ENCODE peak calls at places on chromosomes 4 and X, in five cellular contexts. B is right lobe of liver, D is C1 segment of cervical spinal cord, M is stomach, Y is GF-D8. L is an unnamed sample.

GRCh38 chr4:147826288-147826646 is 94.4 kb downstream of the ARHGAP10 start:
- DNase-seq in B (no peak), D (no peak), M (no peak), Y (no peak), L (no peak)

GRCh38 chr4:38310446-38311043 is 350.3 kb downstream of the PTTG2 start:
- DNase-seq in B (no peak), D (no peak), M (no peak), Y (no peak), L (no peak)

GRCh38 chrX:110315541-110315940 is 2.3 kb downstream of the AMMECR1 start:
- DNase-seq in B (no peak), D (no peak), M (no peak), Y (no peak), L (no peak)

GRCh38 chrX:102746134-102746584 is 25.6 kb downstream of the GPRASP3 start:
- DNase-seq in B (peak; percentile 57), D (no peak), M (peak; percentile 34), Y (no peak), L (peak; percentile 63)

GRCh38 chrX:130726661-130727060 is 176.3 kb downstream of the ENOX2 start:
- DNase-seq in B (no peak), D (no peak), M (no peak), Y (no peak), L (no peak)

GRCh38 chr4:6960154-6960553 is 50.5 kb downstream of the TBC1D14 start:
- DNase-seq in B (no peak), D (no peak), M (no peak), Y (no peak), L (no peak)

GRCh38 chrX:150074175-150074574 is 135.9 kb upstream of the EOLA2 start:
- DNase-seq in B (no peak), D (no peak), M (no peak), Y (no peak), L (no peak)

GRCh38 chrX:49079489-49080428 is at the start of gene WDR45:
- DNase-seq in B (peak; percentile 80), D (peak; percentile 65), M (peak; percentile 73), Y (peak; percentile 4), L (peak; percentile 79)

GRCh38 chrX:148043456-148043855 is 62.3 kb downstream of the FMR1NB start:
- DNase-seq in B (no peak), D (no peak), M (no peak), Y (no peak), L (no peak)

GRCh38 chrX:150161092-150161672 is 201.9 kb upstream of the MAMLD1 start:
- DNase-seq in B (no peak), D (no peak), M (no peak), Y (no peak), L (no peak)

GRCh38 chrX:136710324-136710951 is 62.5 kb downstream of the CD40LG start:
- DNase-seq in B (no peak), D (no peak), M (no peak), Y (no peak), L (no peak)

GRCh38 chr4:22508376-22508775 is 7.5 kb downstream of the ADGRA3 start:
- DNase-seq in B (no peak), D (no peak), M (no peak), Y (no peak), L (no peak)

GRCh38 chrX:44937606-44938005 is 64.6 kb downstream of the KDM6A start:
- DNase-seq in B (no peak), D (no peak), M (no peak), Y (no peak), L (no peak)

GRCh38 chr4:112031712-112032328 is 113.4 kb upstream of the FAM241A start:
- DNase-seq in B (no peak), D (no peak), M (no peak), Y (no peak), L (no peak)

GRCh38 chrX:9378980-9379696 is 85.7 kb upstream of the TBL1X start:
- DNase-seq in B (no peak), D (no peak), M (no peak), Y (peak; percentile 67), L (no peak)